ENCODE peak calls at places on chromosomes 1 and 21, in eight cellular contexts. L, T, E, U, I, K, X and S are unnamed samples.

GRCh38 chr1:233647083-233647482 is 33.2 kb downstream of the KCNK1 start:
- DNase-seq in L (no peak), T (no peak), E (no peak), U (no peak), I (no peak), K (no peak), X (no peak), S (no peak)

GRCh38 chr1:21900766-21901472 is 36.2 kb downstream of the HSPG2 start:
- DNase-seq in L (no peak), T (no peak), E (no peak), U (no peak), I (no peak), K (no peak), X (no peak), S (no peak)

GRCh38 chr21:35149698-35150097 is 100.6 kb upstream of the RUNX1 start:
- DNase-seq in L (no peak), T (no peak), E (no peak), U (no peak), I (no peak), K (peak; percentile 84), X (no peak), S (no peak)

GRCh38 chr1:154767315-154768240 is 102.5 kb downstream of the KCNN3 start:
- DNase-seq in L (no peak), T (peak; percentile 42), E (no peak), U (peak; percentile 62), I (no peak), K (peak; percentile 31), X (no peak), S (no peak)

GRCh38 chr1:218364028-218364710 is 19.0 kb downstream of the TGFB2 start:
- DNase-seq in L (no peak), T (no peak), E (no peak), U (peak; percentile 70), I (no peak), K (no peak), X (no peak), S (no peak)

GRCh38 chr1:37028981-37029617 is 5.2 kb downstream of the GRIK3 start:
- DNase-seq in L (no peak), T (no peak), E (no peak), U (no peak), I (peak; percentile 76), K (no peak), X (peak; percentile 41), S (no peak)

GRCh38 chr1:36643391-36644270 is 160.9 kb upstream of the CSF3R start:
- DNase-seq in L (no peak), T (no peak), E (no peak), U (no peak), I (no peak), K (no peak), X (no peak), S (no peak)

GRCh38 chr1:184283999-184284398 is 102.8 kb upstream of the C1orf21 start:
- DNase-seq in L (no peak), T (peak; percentile 10), E (peak; percentile 6), U (no peak), I (no peak), K (no peak), X (peak; percentile 18), S (no peak)

GRCh38 chr1:93081716-93082115 is 2.6 kb downstream of the MTF2 start:
- DNase-seq in L (no peak), T (no peak), E (no peak), U (no peak), I (no peak), K (peak; percentile 57), X (no peak), S (no peak)

GRCh38 chr1:182035097-182035770 is 26.3 kb downstream of the ZNF648 start:
- DNase-seq in L (peak; percentile 39), T (no peak), E (no peak), U (no peak), I (no peak), K (no peak), X (no peak), S (peak; percentile 62)